ENCODE peak calls at places on chromosome 13, in ten cellular contexts. X, B, O, F, L, Z, G, H, U and Q are unnamed samples.

GRCh38 chr13:44373601-44374347 is at the start of gene SERP2:
- DNase-seq in X (no peak), B (no peak), O (no peak), F (peak; percentile 97), L (no peak), Z (no peak), G (no peak), H (no peak), U (no peak), Q (peak; percentile 34)

GRCh38 chr13:94548382-94549240 is 47.3 kb downstream of the TGDS start:
- DNase-seq in X (no peak), B (no peak), O (peak; percentile 55), F (peak; percentile 79), L (no peak), Z (peak; percentile 52), G (peak; percentile 29), H (no peak), U (peak; percentile 46), Q (peak; percentile 58)

GRCh38 chr13:90696254-90696653 is 651.2 kb upstream of the MIR17HG start:
- DNase-seq in X (no peak), B (no peak), O (no peak), F (no peak), L (no peak), Z (no peak), G (peak; percentile 7), H (no peak), U (peak; percentile 74), Q (peak; percentile 37)

GRCh38 chr13:21043898-21044297 is 17.5 kb downstream of the LATS2 start:
- DNase-seq in X (no peak), B (no peak), O (no peak), F (no peak), L (no peak), Z (no peak), G (peak; percentile 96), H (no peak), U (no peak), Q (peak; percentile 97)

GRCh38 chr13:90868321-90868920 is 479.1 kb upstream of the MIR17HG start:
- DNase-seq in X (no peak), B (peak; percentile 23), O (peak; percentile 26), F (no peak), L (no peak), Z (peak; percentile 53), G (peak; percentile 11), H (peak; percentile 37), U (peak; percentile 49), Q (peak; percentile 46)

GRCh38 chr13:50227356-50227755 is 212.1 kb downstream of the KCNRG start:
- DNase-seq in X (no peak), B (no peak), O (no peak), F (no peak), L (no peak), Z (no peak), G (no peak), H (peak; percentile 36), U (no peak), Q (no peak)

GRCh38 chr13:20714161-20714560 is 10.7 kb downstream of the IL17D start:
- DNase-seq in X (no peak), B (no peak), O (no peak), F (no peak), L (no peak), Z (no peak), G (no peak), H (no peak), U (no peak), Q (peak; percentile 64)

GRCh38 chr13:98299243-98299953 is 122.3 kb upstream of the RNF113B start:
- DNase-seq in X (no peak), B (no peak), O (no peak), F (no peak), L (no peak), Z (no peak), G (peak; percentile 51), H (no peak), U (no peak), Q (no peak)

GRCh38 chr13:108957369-108958012 is 328.1 kb downstream of the MYO16 start:
- DNase-seq in X (peak; percentile 91), B (peak; percentile 68), O (no peak), F (peak; percentile 9), L (no peak), Z (no peak), G (peak; percentile 85), H (no peak), U (peak; percentile 80), Q (peak; percentile 89)

GRCh38 chr13:101639711-101640110 is 187.2 kb downstream of the ITGBL1 start:
- DNase-seq in X (no peak), B (peak; percentile 49), O (no peak), F (no peak), L (no peak), Z (no peak), G (no peak), H (no peak), U (no peak), Q (no peak)

GRCh38 chr13:67880916-67881315 is 650.8 kb upstream of the PCDH9 start:
- DNase-seq in X (no peak), B (no peak), O (no peak), F (no peak), L (no peak), Z (no peak), G (no peak), H (no peak), U (no peak), Q (no peak)

GRCh38 chr13:65638572-65639168 is 1591.5 kb downstream of the PCDH9 start:
- DNase-seq in X (peak; percentile 22), B (peak; percentile 51), O (no peak), F (peak; percentile 7), L (no peak), Z (peak; percentile 34), G (peak; percentile 63), H (peak; percentile 58), U (peak; percentile 56), Q (peak; percentile 78)

GRCh38 chr13:27160657-27161174 is 10.9 kb downstream of the USP12 start:
- DNase-seq in X (no peak), B (no peak), O (no peak), F (no peak), L (no peak), Z (no peak), G (no peak), H (no peak), U (no peak), Q (no peak)

GRCh38 chr13:65461590-65461989 is 1768.5 kb downstream of the PCDH9 start:
- DNase-seq in X (peak; percentile 30), B (no peak), O (no peak), F (no peak), L (no peak), Z (no peak), G (peak; percentile 83), H (peak; percentile 16), U (no peak), Q (no peak)

GRCh38 chr13:32940601-32941000 is 75.6 kb upstream of the KL start:
- DNase-seq in X (no peak), B (no peak), O (no peak), F (no peak), L (no peak), Z (no peak), G (peak; percentile 56), H (no peak), U (no peak), Q (peak; percentile 15)

GRCh38 chr13:101382086-101382485 is 34.2 kb downstream of the NALCN start:
- DNase-seq in X (no peak), B (peak; percentile 24), O (no peak), F (peak; percentile 34), L (no peak), Z (no peak), G (no peak), H (no peak), U (no peak), Q (no peak)

GRCh38 chr13:110570886-110571285 is 9.4 kb upstream of the RAB20 start:
- DNase-seq in X (no peak), B (no peak), O (no peak), F (no peak), L (no peak), Z (no peak), G (no peak), H (no peak), U (no peak), Q (no peak)

GRCh38 chr13:49023441-49023840 is 47.7 kb downstream of the FNDC3A start:
- DNase-seq in X (no peak), B (peak; percentile 28), O (no peak), F (no peak), L (no peak), Z (no peak), G (peak; percentile 92), H (no peak), U (peak; percentile 83), Q (peak; percentile 84)

GRCh38 chr13:93238711-93239110 is 12.1 kb downstream of the GPC6 start:
- DNase-seq in X (no peak), B (peak; percentile 1), O (no peak), F (no peak), L (no peak), Z (no peak), G (no peak), H (no peak), U (no peak), Q (no peak)
- H3K4me3 ChIP-seq in X (no peak overlapping the region), B (no peak overlapping the region), O (no peak overlapping the region), F (no peak overlapping the region), L (no peak overlapping the region), Z (no peak overlapping the region), G (no peak overlapping the region), H (no peak overlapping the region), U (no peak overlapping the region), Q (no peak overlapping the region)

DNA sequence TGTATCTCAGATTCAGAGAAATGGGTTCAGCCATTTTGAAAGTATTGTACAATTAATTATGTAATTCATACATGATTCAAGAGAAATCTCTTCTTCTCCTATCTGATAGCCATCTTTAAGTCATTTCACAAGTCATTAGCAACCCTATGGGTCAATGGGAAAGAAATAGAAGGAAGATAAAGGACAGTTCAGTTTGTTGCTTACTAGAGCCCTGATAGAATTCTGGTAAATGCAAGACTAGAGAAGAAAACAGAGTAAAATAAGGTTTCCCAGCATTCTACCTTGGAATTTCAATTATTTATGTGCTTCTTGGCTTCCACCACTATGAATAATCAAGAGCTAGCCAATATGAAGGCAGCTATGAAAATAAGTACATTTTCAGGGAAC is 117.7 kb downstream of the LHFPL6 start:
- DNase-seq in X (no peak), B (no peak), O (no peak), F (no peak), L (no peak), Z (no peak), G (peak; percentile 33), H (no peak), U (no peak), Q (peak; percentile 49)
- H3K4me3 ChIP-seq in X (no peak overlapping the region), B (no peak overlapping the region), O (no peak overlapping the region), F (no peak overlapping the region), L (no peak overlapping the region), Z (no peak overlapping the region), G (no peak overlapping the region), H (no peak overlapping the region), U (peak overlapping the region; percentile 15), Q (no peak overlapping the region)

GRCh38 chr13:86741762-86742285 is 929.3 kb upstream of the SLITRK5 start:
- DNase-seq in X (no peak), B (no peak), O (no peak), F (peak; percentile 26), L (no peak), Z (no peak), G (no peak), H (peak; percentile 6), U (peak; percentile 24), Q (no peak)
- H3K4me3 ChIP-seq in X (no peak overlapping the region), B (no peak overlapping the region), O (no peak overlapping the region), F (no peak overlapping the region), L (no peak overlapping the region), Z (no peak overlapping the region), G (no peak overlapping the region), H (no peak overlapping the region), U (no peak overlapping the region), Q (no peak overlapping the region)

DNA sequence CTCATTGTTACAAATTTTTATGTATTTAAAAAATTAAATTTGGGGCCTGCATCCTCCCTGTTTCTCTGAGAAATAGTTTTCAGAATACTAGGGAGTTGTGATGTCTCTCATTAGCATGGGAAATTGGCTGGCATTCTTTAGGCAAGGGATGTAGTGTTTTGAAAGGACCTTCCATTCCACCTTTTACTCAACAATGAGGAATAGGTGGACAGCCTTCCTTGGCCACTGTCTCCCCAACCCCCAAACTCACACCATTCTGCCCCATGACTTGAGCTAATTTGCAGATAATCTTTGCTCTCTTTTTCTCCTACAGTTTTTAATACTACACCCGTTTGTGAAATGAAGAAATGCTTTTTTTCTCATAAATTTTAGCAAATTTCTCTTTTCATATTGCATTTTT is 244.6 kb upstream of the SPRY2 start:
- DNase-seq in X (no peak), B (no peak), O (no peak), F (no peak), L (no peak), Z (no peak), G (no peak), H (no peak), U (no peak), Q (no peak)
- H3K4me3 ChIP-seq in X (no peak overlapping the region), B (no peak overlapping the region), O (no peak overlapping the region), F (no peak overlapping the region), L (no peak overlapping the region), Z (no peak overlapping the region), G (no peak overlapping the region), H (no peak overlapping the region), U (no peak overlapping the region), Q (no peak overlapping the region)